ENCODE peak calls at places on chromosomes 16 and 17, in seven cellular contexts. V is heart left ventricle, U is H9, F is mesendoderm, O is ovary, I is heart right ventricle, C is hepatocyte. T is an unnamed sample. For H3K4me1, the result is how much of the 10 kb centered on the place peaks cover.

GRCh38 chr17:5832886-5833285 is 237.3 kb upstream of the WSCD1 start:
- DNase-seq in V (no peak), U (peak), F (peak), O (no peak), I (no peak), C (no peak), T (no peak)

GRCh38 chr16:81516478-81517149 is 72.0 kb downstream of the CMIP start:
- DNase-seq in V (no peak), U (no peak), F (no peak), O (no peak), I (no peak), C (no peak), T (peak)

GRCh38 chr17:71519285-71519684 is 601.5 kb upstream of the SOX9 start:
- DNase-seq in V (no peak), U (no peak), F (peak), O (no peak), I (no peak), C (no peak), T (no peak)

GRCh38 chr17:58693751-58694150 is 1.3 kb downstream of the RAD51C start:
- DNase-seq in V (no peak), U (no peak), F (no peak), O (no peak), I (no peak), C (no peak), T (no peak)

GRCh38 chr16:67246081-67246944 is 968 bp downstream of the FHOD1 start:
- DNase-seq in V (peak), U (peak), F (peak), O (peak), I (peak), C (peak), T (peak)

GRCh38 chr16:52873997-52874500 is 178.6 kb downstream of the CHD9NB start:
- DNase-seq in V (no peak), U (peak), F (peak), O (no peak), I (no peak), C (no peak), T (no peak)

GRCh38 chr16:22192261-22193133 is 13.6 kb upstream of the EEF2K start:
- DNase-seq in V (peak), U (peak), F (no peak), O (peak), I (peak), C (peak), T (peak)

GRCh38 chr17:61378658-61379456 is 20.8 kb upstream of the TBX2 start:
- DNase-seq in V (no peak), U (no peak), F (no peak), O (no peak), I (no peak), C (no peak), T (no peak)

GRCh38 chr16:23801387-23801786 is 34.4 kb upstream of the PRKCB start:
- DNase-seq in V (peak), U (peak), F (peak), O (no peak), I (peak), C (peak), T (peak)

GRCh38 chr16:56964243-56965148 is 2.7 kb downstream of the CETP start:
- DNase-seq in V (peak), U (peak), F (peak), O (peak), I (peak), C (peak), T (peak)

GRCh38 chr17:61454932-61455753 is 2.9 kb downstream of the TBX4 start:
- DNase-seq in V (no peak), U (peak), F (no peak), O (no peak), I (no peak), C (peak), T (no peak)

GRCh38 chr17:32350662-32351418 is 883 bp downstream of the ZNF207 start:
- DNase-seq in V (no peak), U (no peak), F (peak), O (no peak), I (peak), C (peak), T (no peak)

GRCh38 chr17:39400547-39401411 is 647 bp downstream of the FBXL20 start:
- DNase-seq in V (no peak), U (no peak), F (peak), O (peak), I (peak), C (peak), T (peak)

GRCh38 chr17:1000597-1001490 is 3.9 kb downstream of the TIMM22 start:
- DNase-seq in V (peak), U (no peak), F (peak), O (no peak), I (no peak), C (peak), T (peak)

GRCh38 chr17:6542577-6542976 is 13.8 kb downstream of the PITPNM3 start:
- DNase-seq in V (no peak), U (no peak), F (no peak), O (no peak), I (no peak), C (no peak), T (no peak)

GRCh38 chr17:29115435-29115834 is 64.8 kb downstream of the MYO18A start:
- DNase-seq in V (no peak), U (no peak), F (no peak), O (no peak), I (no peak), C (no peak), T (no peak)

GRCh38 chr16:85641305-85641704 is 28.2 kb downstream of the GSE1 start:
- DNase-seq in V (no peak), U (no peak), F (no peak), O (no peak), I (no peak), C (no peak), T (no peak)

GRCh38 chr16:85642762-85643281 is 29.7 kb downstream of the GSE1 start:
- DNase-seq in V (no peak), U (no peak), F (no peak), O (no peak), I (no peak), C (no peak), T (no peak)

GRCh38 chr16:85640254-85640558 is 27.1 kb downstream of the GSE1 start:
- DNase-seq in V (no peak), U (no peak), F (no peak), O (no peak), I (no peak), C (no peak), T (no peak)

GRCh38 chr16:85640606-85641005 is 27.5 kb downstream of the GSE1 start:
- DNase-seq in V (no peak), U (no peak), F (no peak), O (no peak), I (no peak), C (no peak), T (no peak)

DNA sequence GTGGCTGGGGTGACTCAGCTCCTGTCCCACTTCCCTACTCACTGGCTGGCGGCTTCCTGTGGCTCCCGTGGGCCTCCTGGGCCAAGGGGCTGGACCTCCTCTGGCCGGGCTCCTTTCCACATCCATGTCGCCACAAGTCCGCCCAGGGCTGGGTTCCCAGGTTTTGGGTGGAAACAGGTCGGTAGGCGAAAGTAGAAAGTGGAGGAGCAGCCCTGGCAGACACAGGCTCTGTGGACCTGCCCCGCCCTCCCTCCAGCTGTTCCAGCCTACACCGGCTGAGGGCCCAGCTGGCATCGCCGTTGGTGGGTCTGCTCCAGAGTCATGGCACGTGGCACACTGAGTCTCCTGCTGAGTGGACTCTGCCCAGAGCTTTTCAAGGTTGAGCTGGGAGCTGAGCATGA is 28.7 kb downstream of the GSE1 start:
- DNase-seq in V (peak), U (no peak), F (no peak), O (peak), I (peak), C (no peak), T (peak)
- H3K4me1 ChIP-seq in V (under half), U (under half), F (under half), O (under half), I (half or more), C (under half), T (under half)

DNA sequence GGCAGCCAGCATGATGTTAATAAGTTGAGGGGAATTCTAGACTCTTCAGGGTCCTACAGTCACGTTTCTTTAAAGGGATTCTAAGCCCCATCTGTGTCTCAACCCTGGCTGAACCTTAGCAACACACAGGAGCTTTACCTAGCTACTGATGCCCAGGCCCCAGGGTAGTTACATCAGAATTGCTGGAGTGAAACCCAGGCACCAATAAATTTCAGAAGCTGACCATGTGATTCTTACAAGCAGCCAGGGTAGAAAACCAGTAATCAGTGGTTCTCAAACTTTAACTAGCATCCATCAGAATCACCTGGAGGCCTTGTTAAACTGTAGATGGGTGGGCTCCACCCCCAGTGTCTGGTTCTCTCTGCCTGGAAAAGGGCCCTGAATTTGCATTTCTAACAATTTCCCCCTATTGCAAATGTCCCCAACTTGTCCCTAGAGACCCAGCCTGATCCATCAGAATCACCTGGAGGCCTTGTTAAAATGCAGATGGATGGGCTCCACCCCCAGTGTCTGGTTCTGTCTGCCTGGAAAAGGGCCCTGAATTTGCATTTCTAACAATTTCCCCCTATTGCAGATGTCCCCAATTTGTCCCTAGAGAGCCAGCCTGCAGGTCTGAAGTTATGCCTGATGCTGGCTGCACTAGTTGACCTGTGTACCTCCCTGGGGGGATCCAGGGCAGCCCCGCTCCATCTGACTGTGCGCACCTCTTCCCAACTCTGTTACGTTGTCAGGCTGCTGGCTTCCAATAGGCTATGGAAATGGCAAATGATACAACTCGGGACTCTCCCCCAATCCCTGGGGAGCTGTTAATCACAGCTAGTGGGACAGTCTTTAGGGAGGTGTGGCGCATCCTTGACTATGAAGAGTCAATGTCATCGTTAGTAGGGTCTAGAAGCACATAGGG is 30.4 kb downstream of the GPRC5B start:
- DNase-seq in V (no peak), U (peak), F (peak), O (no peak), I (no peak), C (no peak), T (no peak)
- H3K4me1 ChIP-seq in V (under half), U (under half), F (under half), O (under half), I (under half), C (under half), T (under half)

DNA sequence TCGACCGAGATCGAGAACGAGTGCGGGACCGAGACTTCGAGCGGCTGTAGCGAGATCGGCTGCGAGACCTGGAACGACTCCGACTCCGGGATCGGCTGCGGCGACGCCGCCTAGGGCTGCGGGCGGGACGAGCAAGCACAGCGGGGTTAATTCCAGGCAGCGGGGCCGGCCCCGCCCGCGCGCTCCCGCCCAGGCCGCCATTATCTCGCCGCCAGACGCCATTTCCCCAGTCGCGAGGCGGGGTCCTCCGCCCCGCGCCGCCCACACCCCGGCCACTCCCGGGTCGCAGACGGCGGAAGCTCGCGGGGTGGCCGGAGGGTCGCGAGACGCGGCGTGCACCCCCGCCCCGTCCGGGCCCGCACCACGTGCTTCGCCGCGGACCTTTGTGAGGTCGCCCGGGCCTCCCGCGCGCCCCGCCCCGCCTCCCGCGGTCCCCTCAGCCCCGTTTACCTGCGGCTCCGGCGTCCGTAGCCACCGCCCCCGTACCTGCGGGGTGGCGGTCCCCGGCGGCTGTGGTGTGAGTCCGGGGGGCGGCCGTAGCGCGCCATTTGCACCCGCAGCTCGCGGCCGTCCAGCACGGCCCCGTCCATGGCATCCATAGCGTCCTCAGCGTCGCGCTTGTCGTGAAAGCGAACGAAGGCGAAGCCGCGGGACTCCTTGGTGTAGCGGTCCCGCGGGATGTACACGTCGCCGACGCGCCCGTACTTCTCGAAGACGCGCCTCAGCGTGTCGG is 616 bp downstream of the SRSF2 start:
- DNase-seq in V (peak), U (peak), F (peak), O (peak), I (peak), C (peak), T (peak)
- H3K4me1 ChIP-seq in V (under half), U (under half), F (under half), O (under half), I (half or more), C (under half), T (under half)

DNA sequence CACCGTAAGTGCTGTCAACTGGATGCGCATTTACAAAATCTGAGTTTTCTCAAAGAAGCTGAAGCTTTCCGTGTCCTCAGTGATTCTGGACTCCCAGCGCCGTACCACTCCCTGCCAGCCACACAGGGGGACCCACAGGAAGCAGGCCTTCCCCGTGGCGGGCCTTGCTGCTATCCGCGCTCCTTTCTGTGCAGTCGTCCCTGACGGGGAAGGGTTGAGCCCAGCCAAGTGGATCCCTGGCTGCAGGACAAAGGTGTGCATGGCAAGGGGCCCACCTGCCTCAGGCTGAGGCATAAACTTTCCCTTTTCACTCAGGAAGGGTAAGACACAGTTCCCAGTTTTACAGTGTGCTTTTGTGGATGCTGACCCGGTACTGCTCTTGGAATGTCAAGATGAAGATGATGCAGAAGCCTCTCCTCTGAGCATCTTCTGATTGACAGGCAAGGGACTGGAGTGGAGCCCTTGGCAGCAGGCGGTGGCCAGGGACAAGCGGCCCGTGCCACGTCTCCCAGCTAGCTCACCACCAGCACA is 93.0 kb downstream of the ANKRD11 start:
- DNase-seq in V (no peak), U (no peak), F (no peak), O (no peak), I (no peak), C (no peak), T (no peak)
- H3K4me1 ChIP-seq in V (under half), U (under half), F (under half), O (under half), I (under half), C (under half), T (under half)

GRCh38 chr16:15990902-15991301 is 41.5 kb downstream of the ABCC1 start:
- DNase-seq in V (no peak), U (no peak), F (no peak), O (no peak), I (no peak), C (no peak), T (no peak)

GRCh38 chr16:15993946-15994665 is 44.7 kb downstream of the ABCC1 start:
- DNase-seq in V (no peak), U (no peak), F (no peak), O (no peak), I (peak), C (no peak), T (peak)

GRCh38 chr16:15993541-15993940 is 44.1 kb downstream of the ABCC1 start:
- DNase-seq in V (no peak), U (no peak), F (no peak), O (no peak), I (no peak), C (no peak), T (no peak)

GRCh38 chr16:15996432-15997109 is 47.2 kb downstream of the ABCC1 start:
- DNase-seq in V (no peak), U (no peak), F (peak), O (peak), I (peak), C (peak), T (peak)

GRCh38 chr16:15993128-15993527 is 43.7 kb downstream of the ABCC1 start:
- DNase-seq in V (no peak), U (no peak), F (no peak), O (no peak), I (no peak), C (no peak), T (no peak)
- H3K4me1 ChIP-seq in V (under half), U (under half), F (under half), O (under half), I (half or more), C (under half), T (under half)

GRCh38 chr16:797686-798085 is 2.8 kb downstream of the GNG13 start:
- DNase-seq in V (no peak), U (no peak), F (no peak), O (no peak), I (no peak), C (no peak), T (no peak)

GRCh38 chr16:799948-800833 is at the start of gene GNG13:
- DNase-seq in V (no peak), U (peak), F (peak), O (no peak), I (no peak), C (no peak), T (no peak)

GRCh38 chr16:798666-799065 is 1.9 kb downstream of the GNG13 start:
- DNase-seq in V (no peak), U (no peak), F (no peak), O (no peak), I (no peak), C (no peak), T (no peak)

GRCh38 chr16:800834-801488 is 427 bp upstream of the GNG13 start:
- DNase-seq in V (no peak), U (no peak), F (no peak), O (no peak), I (no peak), C (no peak), T (no peak)

DNA sequence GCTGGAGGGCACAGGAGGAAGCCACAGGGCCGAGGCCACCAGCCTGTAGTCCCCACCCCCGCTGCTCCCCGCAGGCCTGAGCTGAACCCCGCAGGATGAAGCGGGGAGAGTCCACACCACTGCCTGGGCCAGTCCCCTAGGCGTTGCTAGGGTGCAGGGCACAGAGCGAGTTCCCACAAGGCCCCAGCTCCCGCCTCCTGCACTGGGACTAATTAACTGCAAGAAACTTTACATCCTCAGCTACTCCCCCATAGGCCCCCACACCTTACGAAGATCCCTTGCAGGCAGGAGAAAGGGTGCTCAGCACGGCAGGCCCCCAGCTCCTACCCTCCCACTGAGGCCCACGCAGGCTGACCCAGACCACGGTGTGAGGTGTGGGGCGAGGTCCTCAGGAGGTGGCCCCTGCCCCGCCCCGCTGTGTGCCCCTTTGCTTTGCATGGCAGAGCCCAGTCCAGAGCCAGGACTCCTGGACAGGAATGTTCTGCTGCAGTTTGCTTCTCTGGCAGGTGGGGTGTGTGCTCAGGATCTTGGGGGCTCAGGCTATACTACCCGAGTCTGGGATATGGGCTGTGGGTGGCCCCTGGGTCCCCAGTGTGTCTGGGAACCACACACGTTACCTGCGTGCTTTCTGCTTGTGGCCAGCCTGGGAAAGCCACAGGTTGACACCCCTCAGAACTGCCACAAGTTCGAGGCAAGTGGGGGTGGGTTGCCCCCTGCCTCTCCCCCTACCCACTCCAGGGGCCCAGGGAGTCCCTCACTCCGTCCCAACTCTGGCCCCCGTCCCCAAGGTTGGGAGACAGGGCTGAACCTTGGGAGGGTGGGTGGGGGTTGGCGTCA is 1.2 kb downstream of the GNG13 start:
- DNase-seq in V (no peak), U (no peak), F (no peak), O (no peak), I (no peak), C (no peak), T (no peak)
- H3K4me1 ChIP-seq in V (under half), U (under half), F (under half), O (under half), I (under half), C (under half), T (under half)

GRCh38 chr16:8866884-8867482 is 1.8 kb downstream of the CARHSP1 start:
- DNase-seq in V (no peak), U (no peak), F (no peak), O (no peak), I (no peak), C (peak), T (no peak)
- H3K4me1 ChIP-seq in V (under half), U (under half), F (under half), O (under half), I (half or more), C (half or more), T (under half)